ENCODE peak calls at places on chromosomes 12 and 14, in six cellular contexts. P is upper lobe of right lung, Y is M059J, S is ureter, N is epithelial cell of proximal tubule, R is NCI-H510A. K is an unnamed sample.

GRCh38 chr12:25187781-25188180 is 7.2 kb downstream of the DNAI7 start:
- DNase-seq in P (no peak), Y (peak), S (no peak), N (no peak), R (no peak), K (no peak)

GRCh38 chr12:2334291-2335088 is 281.7 kb downstream of the CACNA1C start:
- DNase-seq in P (no peak), Y (peak), S (no peak), N (no peak), R (no peak), K (no peak)

GRCh38 chr12:65699251-65699650 is 125.0 kb upstream of the HMGA2 start:
- DNase-seq in P (no peak), Y (no peak), S (no peak), N (no peak), R (no peak), K (no peak)

GRCh38 chr14:25113394-25113793 is 63.4 kb upstream of the STXBP6 start:
- DNase-seq in P (no peak), Y (no peak), S (no peak), N (no peak), R (no peak), K (no peak)

GRCh38 chr12:51549637-51550036 is 41.4 kb upstream of the SCN8A start:
- DNase-seq in P (no peak), Y (no peak), S (no peak), N (no peak), R (peak), K (no peak)

GRCh38 chr12:6430124-6430989 is 14.4 kb upstream of the CD27 start:
- DNase-seq in P (peak), Y (peak), S (peak), N (peak), R (no peak), K (peak)

GRCh38 chr12:122421815-122422737 is at the start of gene CLIP1:
- DNase-seq in P (peak), Y (peak), S (peak), N (no peak), R (peak), K (peak)

GRCh38 chr14:67345583-67345982 is 14.0 kb downstream of the ATP6V1D start:
- DNase-seq in P (no peak), Y (no peak), S (no peak), N (no peak), R (no peak), K (no peak)

GRCh38 chr12:71708658-71709057 is 22.8 kb downstream of the TMEM19 start:
- DNase-seq in P (no peak), Y (no peak), S (no peak), N (no peak), R (no peak), K (no peak)

GRCh38 chr12:23342407-23342806 is 607.1 kb downstream of the SOX5 start:
- DNase-seq in P (no peak), Y (no peak), S (no peak), N (no peak), R (no peak), K (no peak)

GRCh38 chr12:20508362-20508761 is 140.0 kb downstream of the PDE3A start:
- DNase-seq in P (no peak), Y (no peak), S (no peak), N (no peak), R (no peak), K (no peak)

GRCh38 chr12:19700969-19701368 is 261.7 kb downstream of the AEBP2 start:
- DNase-seq in P (no peak), Y (no peak), S (no peak), N (no peak), R (no peak), K (no peak)

GRCh38 chr12:3332190-3332589 is 158.8 kb upstream of the PRMT8 start:
- DNase-seq in P (no peak), Y (peak), S (no peak), N (no peak), R (no peak), K (no peak)

GRCh38 chr14:105880616-105881015 is 354.2 kb downstream of the TMEM121 start:
- DNase-seq in P (no peak), Y (no peak), S (peak), N (no peak), R (no peak), K (peak)

GRCh38 chr12:103758310-103759089 is 82.5 kb downstream of the NT5DC3 start:
- DNase-seq in P (no peak), Y (no peak), S (no peak), N (no peak), R (no peak), K (no peak)

GRCh38 chr14:72970058-72970630 is 43.9 kb downstream of the DCAF4 start:
- DNase-seq in P (no peak), Y (no peak), S (no peak), N (no peak), R (no peak), K (no peak)

GRCh38 chr14:55129428-55130193 is 559 bp downstream of the LGALS3 start:
- DNase-seq in P (peak), Y (peak), S (peak), N (no peak), R (no peak), K (peak)

GRCh38 chr14:73750161-73750901 is 36.1 kb upstream of the PNMA1 start:
- DNase-seq in P (no peak), Y (no peak), S (no peak), N (no peak), R (no peak), K (no peak)

GRCh38 chr14:92657457-92658142 is 90.8 kb downstream of the LGMN start:
- DNase-seq in P (peak), Y (no peak), S (peak), N (no peak), R (no peak), K (peak)

GRCh38 chr12:96503971-96504370 is 14.6 kb downstream of the CFAP54 start:
- DNase-seq in P (no peak), Y (no peak), S (no peak), N (no peak), R (no peak), K (no peak)

GRCh38 chr12:92039048-92039447 is 106.6 kb downstream of the BTG1 start:
- DNase-seq in P (no peak), Y (peak), S (no peak), N (no peak), R (no peak), K (no peak)

GRCh38 chr12:117012189-117012805 is 86.9 kb downstream of the TESC start:
- DNase-seq in P (no peak), Y (peak), S (no peak), N (no peak), R (no peak), K (no peak)

GRCh38 chr12:124680863-124681778 is 113.7 kb upstream of the NCOR2 start:
- DNase-seq in P (no peak), Y (peak), S (no peak), N (no peak), R (no peak), K (no peak)

GRCh38 chr12:84624601-84625000 is 288.0 kb downstream of the SLC6A15 start:
- DNase-seq in P (no peak), Y (no peak), S (no peak), N (no peak), R (no peak), K (no peak)

GRCh38 chr14:44530482-44530881 is 23.4 kb upstream of the FSCB start:
- DNase-seq in P (no peak), Y (no peak), S (no peak), N (no peak), R (no peak), K (no peak)

GRCh38 chr12:57181561-57182155 is 34.2 kb upstream of the LRP1-AS start:
- DNase-seq in P (no peak), Y (no peak), S (no peak), N (no peak), R (no peak), K (no peak)

GRCh38 chr14:68442828-68443460 is 349.9 kb downstream of the ZFP36L1 start:
- DNase-seq in P (no peak), Y (peak), S (no peak), N (no peak), R (no peak), K (no peak)

GRCh38 chr14:104123879-104124278 is 14.5 kb upstream of the KIF26A start:
- DNase-seq in P (no peak), Y (no peak), S (no peak), N (no peak), R (no peak), K (no peak)